ENCODE peak calls at places on chromosomes 4 and X, in six cellular contexts. One of them, this sample, is unnamed.

GRCh38 chr4:143071351-143071750 is 113.4 kb upstream of the USP38 start:
- DNase-seq in K562: no peak
- DNase-seq in neuronal stem cell: no peak
- DNase-seq in hepatocyte: no peak
- DNase-seq in mesendoderm: no peak
- DNase-seq in transverse colon: no peak
- DNase-seq in this sample: no peak

GRCh38 chr4:55437823-55438222 is 42.1 kb downstream of the TMEM165 start:
- DNase-seq in K562: no peak
- DNase-seq in neuronal stem cell: no peak
- DNase-seq in hepatocyte: no peak
- DNase-seq in mesendoderm: no peak
- DNase-seq in transverse colon: no peak
- DNase-seq in this sample: no peak

GRCh38 chr4:122588453-122589238 is 32.2 kb downstream of the IL21 start:
- DNase-seq in K562: no peak
- DNase-seq in neuronal stem cell: no peak
- DNase-seq in hepatocyte: no peak
- DNase-seq in mesendoderm: no peak
- DNase-seq in transverse colon: no peak
- DNase-seq in this sample: no peak

GRCh38 chrX:74835566-74835965 is 89.7 kb downstream of the NEXMIF start:
- DNase-seq in K562: no peak
- DNase-seq in neuronal stem cell: no peak
- DNase-seq in hepatocyte: peak
- DNase-seq in mesendoderm: peak
- DNase-seq in transverse colon: peak
- DNase-seq in this sample: no peak

GRCh38 chr4:186201535-186202230 is 10.3 kb downstream of the CYP4V2 start:
- DNase-seq in K562: peak
- DNase-seq in neuronal stem cell: peak
- DNase-seq in hepatocyte: peak
- DNase-seq in mesendoderm: peak
- DNase-seq in transverse colon: peak
- DNase-seq in this sample: no peak

GRCh38 chr4:139794158-139794954 is 128.7 kb downstream of the MGST2 start:
- DNase-seq in K562: no peak
- DNase-seq in neuronal stem cell: no peak
- DNase-seq in hepatocyte: no peak
- DNase-seq in mesendoderm: no peak
- DNase-seq in transverse colon: no peak
- DNase-seq in this sample: no peak

GRCh38 chr4:46484881-46485280 is 95.0 kb upstream of the GABRA2 start:
- DNase-seq in K562: no peak
- DNase-seq in neuronal stem cell: no peak
- DNase-seq in hepatocyte: no peak
- DNase-seq in mesendoderm: no peak
- DNase-seq in transverse colon: no peak
- DNase-seq in this sample: no peak

GRCh38 chr4:120830204-120830603 is 92.3 kb downstream of the PRDM5 start:
- DNase-seq in K562: no peak
- DNase-seq in neuronal stem cell: no peak
- DNase-seq in hepatocyte: no peak
- DNase-seq in mesendoderm: no peak
- DNase-seq in transverse colon: no peak
- DNase-seq in this sample: peak

GRCh38 chr4:43619219-43619618 is 726.7 kb downstream of the GRXCR1 start:
- DNase-seq in K562: no peak
- DNase-seq in neuronal stem cell: no peak
- DNase-seq in hepatocyte: no peak
- DNase-seq in mesendoderm: no peak
- DNase-seq in transverse colon: no peak
- DNase-seq in this sample: no peak

GRCh38 chr4:68291256-68291655 is 45.8 kb upstream of the TMPRSS11B start:
- DNase-seq in K562: no peak
- DNase-seq in neuronal stem cell: no peak
- DNase-seq in hepatocyte: no peak
- DNase-seq in mesendoderm: no peak
- DNase-seq in transverse colon: no peak
- DNase-seq in this sample: no peak

GRCh38 chrX:16745102-16745501 is 25.7 kb downstream of the SYAP1 start:
- DNase-seq in K562: no peak
- DNase-seq in neuronal stem cell: no peak
- DNase-seq in hepatocyte: no peak
- DNase-seq in mesendoderm: no peak
- DNase-seq in transverse colon: no peak
- DNase-seq in this sample: no peak

GRCh38 chr4:141599853-141600252 is 36.5 kb upstream of the IL15 start:
- DNase-seq in K562: no peak
- DNase-seq in neuronal stem cell: no peak
- DNase-seq in hepatocyte: no peak
- DNase-seq in mesendoderm: no peak
- DNase-seq in transverse colon: no peak
- DNase-seq in this sample: no peak

GRCh38 chrX:40132751-40133150 is 35.0 kb upstream of the BCOR start:
- DNase-seq in K562: peak
- DNase-seq in neuronal stem cell: no peak
- DNase-seq in hepatocyte: peak
- DNase-seq in mesendoderm: no peak
- DNase-seq in transverse colon: peak
- DNase-seq in this sample: peak

GRCh38 chr4:4855293-4856070 is 4.0 kb upstream of the MSX1 start:
- DNase-seq in K562: no peak
- DNase-seq in neuronal stem cell: no peak
- DNase-seq in hepatocyte: no peak
- DNase-seq in mesendoderm: peak
- DNase-seq in transverse colon: no peak
- DNase-seq in this sample: no peak

GRCh38 chr4:82851902-82852750 is 38.8 kb downstream of the SEC31A start:
- DNase-seq in K562: no peak
- DNase-seq in neuronal stem cell: peak
- DNase-seq in hepatocyte: peak
- DNase-seq in mesendoderm: peak
- DNase-seq in transverse colon: no peak
- DNase-seq in this sample: no peak

GRCh38 chr4:53593765-53594164 is 2.5 kb upstream of the LNX1 start:
- DNase-seq in K562: no peak
- DNase-seq in neuronal stem cell: no peak
- DNase-seq in hepatocyte: no peak
- DNase-seq in mesendoderm: no peak
- DNase-seq in transverse colon: no peak
- DNase-seq in this sample: no peak

GRCh38 chr4:188971125-188971524 is 831.9 kb downstream of the TRIML1 start:
- DNase-seq in K562: no peak
- DNase-seq in neuronal stem cell: no peak
- DNase-seq in hepatocyte: no peak
- DNase-seq in mesendoderm: peak
- DNase-seq in transverse colon: no peak
- DNase-seq in this sample: no peak

GRCh38 chrX:29090811-29091210 is 503.6 kb downstream of the IL1RAPL1 start:
- DNase-seq in K562: no peak
- DNase-seq in neuronal stem cell: no peak
- DNase-seq in hepatocyte: peak
- DNase-seq in mesendoderm: peak
- DNase-seq in transverse colon: no peak
- DNase-seq in this sample: no peak

GRCh38 chr4:189198624-189199023 is 742.0 kb upstream of the FRG1 start:
- DNase-seq in K562: no peak
- DNase-seq in neuronal stem cell: no peak
- DNase-seq in hepatocyte: no peak
- DNase-seq in mesendoderm: no peak
- DNase-seq in transverse colon: no peak
- DNase-seq in this sample: no peak

GRCh38 chr4:186161138-186161537 is 30.2 kb upstream of the CYP4V2 start:
- DNase-seq in K562: no peak
- DNase-seq in neuronal stem cell: no peak
- DNase-seq in hepatocyte: peak
- DNase-seq in mesendoderm: no peak
- DNase-seq in transverse colon: peak
- DNase-seq in this sample: no peak

GRCh38 chr4:87076690-87077358 is 142.0 kb downstream of the AFF1 start:
- DNase-seq in K562: no peak
- DNase-seq in neuronal stem cell: no peak
- DNase-seq in hepatocyte: no peak
- DNase-seq in mesendoderm: no peak
- DNase-seq in transverse colon: no peak
- DNase-seq in this sample: no peak

GRCh38 chr4:8185930-8186329 is 13.2 kb upstream of the SH3TC1 start:
- DNase-seq in K562: no peak
- DNase-seq in neuronal stem cell: no peak
- DNase-seq in hepatocyte: no peak
- DNase-seq in mesendoderm: no peak
- DNase-seq in transverse colon: no peak
- DNase-seq in this sample: no peak

GRCh38 chr4:26290276-26290675 is 30.5 kb upstream of the RBPJ start:
- DNase-seq in K562: no peak
- DNase-seq in neuronal stem cell: no peak
- DNase-seq in hepatocyte: no peak
- DNase-seq in mesendoderm: no peak
- DNase-seq in transverse colon: no peak
- DNase-seq in this sample: no peak

GRCh38 chr4:26288308-26288982 is 32.4 kb upstream of the RBPJ start:
- DNase-seq in K562: no peak
- DNase-seq in neuronal stem cell: no peak
- DNase-seq in hepatocyte: no peak
- DNase-seq in mesendoderm: no peak
- DNase-seq in transverse colon: no peak
- DNase-seq in this sample: no peak

GRCh38 chr4:26289421-26289820 is 31.4 kb upstream of the RBPJ start:
- DNase-seq in K562: no peak
- DNase-seq in neuronal stem cell: no peak
- DNase-seq in hepatocyte: no peak
- DNase-seq in mesendoderm: no peak
- DNase-seq in transverse colon: no peak
- DNase-seq in this sample: no peak

GRCh38 chr4:26285272-26285671 is 35.5 kb upstream of the RBPJ start:
- DNase-seq in K562: no peak
- DNase-seq in neuronal stem cell: no peak
- DNase-seq in hepatocyte: no peak
- DNase-seq in mesendoderm: no peak
- DNase-seq in transverse colon: no peak
- DNase-seq in this sample: no peak

DNA sequence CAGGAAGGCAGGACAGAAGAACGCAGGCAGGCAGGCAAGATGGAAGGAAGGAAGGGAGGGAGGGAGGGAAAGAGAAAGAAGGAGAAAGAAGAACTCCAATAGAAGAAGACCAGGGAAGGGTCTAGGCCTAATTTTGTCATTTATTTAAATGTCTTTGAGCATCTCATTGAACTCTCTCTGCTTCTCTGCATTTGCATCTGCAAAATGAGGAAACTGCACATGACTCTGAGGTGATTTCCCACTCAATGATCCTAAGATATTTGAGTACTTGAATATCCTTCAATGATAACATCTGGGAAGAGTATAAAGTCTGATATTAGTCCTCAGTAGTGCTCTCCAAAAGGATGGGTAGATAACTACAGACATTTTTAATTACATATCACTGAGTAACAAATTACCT is 33.1 kb upstream of the RBPJ start:
- DNase-seq in K562: no peak
- DNase-seq in neuronal stem cell: no peak
- DNase-seq in hepatocyte: no peak
- DNase-seq in mesendoderm: no peak
- DNase-seq in transverse colon: no peak
- DNase-seq in this sample: no peak
- H3K4me3 ChIP-seq in K562: no peak
- H3K4me3 ChIP-seq in neuronal stem cell: no peak
- H3K4me3 ChIP-seq in hepatocyte: no peak
- H3K4me3 ChIP-seq in mesendoderm: no peak
- H3K4me3 ChIP-seq in transverse colon: no peak
- H3K4me3 ChIP-seq in this sample: no peak

GRCh38 chr4:159105761-159106243 is 2.9 kb downstream of the RAPGEF2 start:
- DNase-seq in K562: peak
- DNase-seq in neuronal stem cell: no peak
- DNase-seq in hepatocyte: no peak
- DNase-seq in mesendoderm: peak
- DNase-seq in transverse colon: no peak
- DNase-seq in this sample: no peak

GRCh38 chr4:159105063-159105414 is 2.2 kb downstream of the RAPGEF2 start:
- DNase-seq in K562: no peak
- DNase-seq in neuronal stem cell: no peak
- DNase-seq in hepatocyte: peak
- DNase-seq in mesendoderm: peak
- DNase-seq in transverse colon: no peak
- DNase-seq in this sample: no peak

GRCh38 chr4:159106636-159107035 is 3.8 kb downstream of the RAPGEF2 start:
- DNase-seq in K562: no peak
- DNase-seq in neuronal stem cell: no peak
- DNase-seq in hepatocyte: no peak
- DNase-seq in mesendoderm: no peak
- DNase-seq in transverse colon: no peak
- DNase-seq in this sample: no peak

GRCh38 chr4:159108124-159108523 is 5.2 kb downstream of the RAPGEF2 start:
- DNase-seq in K562: no peak
- DNase-seq in neuronal stem cell: no peak
- DNase-seq in hepatocyte: no peak
- DNase-seq in mesendoderm: no peak
- DNase-seq in transverse colon: no peak
- DNase-seq in this sample: no peak

GRCh38 chr4:159107203-159107921 is 4.5 kb downstream of the RAPGEF2 start:
- DNase-seq in K562: no peak
- DNase-seq in neuronal stem cell: no peak
- DNase-seq in hepatocyte: no peak
- DNase-seq in mesendoderm: no peak
- DNase-seq in transverse colon: no peak
- DNase-seq in this sample: no peak
- H3K4me3 ChIP-seq in K562: peak
- H3K4me3 ChIP-seq in neuronal stem cell: no peak
- H3K4me3 ChIP-seq in hepatocyte: no peak
- H3K4me3 ChIP-seq in mesendoderm: no peak
- H3K4me3 ChIP-seq in transverse colon: no peak
- H3K4me3 ChIP-seq in this sample: no peak

GRCh38 chrX:102746134-102746584 is 25.6 kb downstream of the GPRASP3 start:
- DNase-seq in K562: no peak
- DNase-seq in neuronal stem cell: no peak
- DNase-seq in hepatocyte: peak
- DNase-seq in mesendoderm: peak
- DNase-seq in transverse colon: peak
- DNase-seq in this sample: peak
- H3K4me3 ChIP-seq in K562: no peak
- H3K4me3 ChIP-seq in neuronal stem cell: peak
- H3K4me3 ChIP-seq in hepatocyte: peak
- H3K4me3 ChIP-seq in mesendoderm: peak
- H3K4me3 ChIP-seq in transverse colon: peak
- H3K4me3 ChIP-seq in this sample: peak

DNA sequence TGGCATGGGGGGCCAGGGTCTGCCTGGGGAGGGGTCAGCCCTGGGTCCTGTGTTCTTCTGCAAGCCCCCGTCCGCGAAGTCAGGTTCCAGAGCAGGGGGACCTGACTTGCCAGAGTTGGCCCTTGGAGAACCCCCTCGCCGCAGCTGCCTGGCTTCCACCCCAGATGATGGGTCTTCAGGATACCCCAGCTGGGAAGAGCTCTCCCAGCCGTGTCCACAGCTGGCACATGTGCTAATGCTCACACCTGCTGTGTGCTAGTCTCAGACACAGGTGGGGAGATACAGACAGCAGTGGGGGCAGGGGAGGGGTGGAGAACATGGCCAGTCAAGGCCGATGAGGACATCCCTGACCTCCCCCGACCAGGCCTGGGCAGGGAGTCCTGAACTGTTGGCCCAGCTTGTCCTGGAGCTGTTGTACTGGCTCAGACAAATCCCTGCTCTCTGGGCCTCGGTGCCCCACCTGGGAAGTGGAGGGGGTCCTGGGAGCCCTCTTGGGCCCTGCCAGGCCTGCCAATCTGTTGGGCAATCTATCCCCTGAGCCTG is 3.5 kb downstream of the ADRA2C start:
- DNase-seq in K562: no peak
- DNase-seq in neuronal stem cell: no peak
- DNase-seq in hepatocyte: no peak
- DNase-seq in mesendoderm: no peak
- DNase-seq in transverse colon: no peak
- DNase-seq in this sample: no peak
- H3K4me3 ChIP-seq in K562: no peak
- H3K4me3 ChIP-seq in neuronal stem cell: no peak
- H3K4me3 ChIP-seq in hepatocyte: no peak
- H3K4me3 ChIP-seq in mesendoderm: no peak
- H3K4me3 ChIP-seq in transverse colon: no peak
- H3K4me3 ChIP-seq in this sample: no peak